ENCODE peak calls at places on chromosomes 12 and 14, in nine cellular contexts. One of them, this sample, is unnamed.

GRCh38 chr12:65810036-65810435 is 14.2 kb upstream of the HMGA2 start:
- DNase-seq in epithelial cell of esophagus: no peak
- DNase-seq in lower leg skin: no peak
- DNase-seq in tibial nerve: no peak
- DNase-seq in cardiac fibroblast: no peak
- DNase-seq in brain microvascular endothelial cell: no peak
- DNase-seq in astrocyte of the spinal cord: no peak
- DNase-seq in GM12865: no peak
- DNase-seq in A549: no peak
- DNase-seq in this sample: no peak

GRCh38 chr12:68400231-68400829 is 68.2 kb upstream of the MDM1 start:
- DNase-seq in epithelial cell of esophagus: no peak
- DNase-seq in lower leg skin: no peak
- DNase-seq in tibial nerve: no peak
- DNase-seq in cardiac fibroblast: no peak
- DNase-seq in brain microvascular endothelial cell: no peak
- DNase-seq in astrocyte of the spinal cord: no peak
- DNase-seq in GM12865: no peak
- DNase-seq in A549: no peak
- DNase-seq in this sample: no peak

GRCh38 chr12:99043319-99043914 is 398.3 kb downstream of the APAF1 start:
- DNase-seq in epithelial cell of esophagus: peak
- DNase-seq in lower leg skin: no peak
- DNase-seq in tibial nerve: peak
- DNase-seq in cardiac fibroblast: peak
- DNase-seq in brain microvascular endothelial cell: peak
- DNase-seq in astrocyte of the spinal cord: peak
- DNase-seq in GM12865: peak
- DNase-seq in A549: peak
- DNase-seq in this sample: peak

GRCh38 chr12:84605988-84606387 is 306.6 kb downstream of the SLC6A15 start:
- DNase-seq in epithelial cell of esophagus: no peak
- DNase-seq in lower leg skin: no peak
- DNase-seq in tibial nerve: no peak
- DNase-seq in cardiac fibroblast: no peak
- DNase-seq in brain microvascular endothelial cell: no peak
- DNase-seq in astrocyte of the spinal cord: no peak
- DNase-seq in GM12865: no peak
- DNase-seq in A549: no peak
- DNase-seq in this sample: no peak

GRCh38 chr14:25988536-25988935 is 609.3 kb downstream of the NOVA1 start:
- DNase-seq in epithelial cell of esophagus: no peak
- DNase-seq in lower leg skin: no peak
- DNase-seq in tibial nerve: no peak
- DNase-seq in cardiac fibroblast: no peak
- DNase-seq in brain microvascular endothelial cell: no peak
- DNase-seq in astrocyte of the spinal cord: no peak
- DNase-seq in GM12865: no peak
- DNase-seq in A549: no peak
- DNase-seq in this sample: no peak

GRCh38 chr14:79044894-79045624 is 874.9 kb downstream of the NRXN3 start:
- DNase-seq in epithelial cell of esophagus: peak
- DNase-seq in lower leg skin: peak
- DNase-seq in tibial nerve: no peak
- DNase-seq in cardiac fibroblast: peak
- DNase-seq in brain microvascular endothelial cell: peak
- DNase-seq in astrocyte of the spinal cord: peak
- DNase-seq in GM12865: no peak
- DNase-seq in A549: peak
- DNase-seq in this sample: peak

GRCh38 chr12:46950116-46950515 is 124.3 kb upstream of the SLC38A4 start:
- DNase-seq in epithelial cell of esophagus: peak
- DNase-seq in lower leg skin: no peak
- DNase-seq in tibial nerve: no peak
- DNase-seq in cardiac fibroblast: no peak
- DNase-seq in brain microvascular endothelial cell: no peak
- DNase-seq in astrocyte of the spinal cord: no peak
- DNase-seq in GM12865: no peak
- DNase-seq in A549: no peak
- DNase-seq in this sample: no peak

GRCh38 chr12:27772328-27773049 is 7.5 kb upstream of the KLHL42 start:
- DNase-seq in epithelial cell of esophagus: peak
- DNase-seq in lower leg skin: no peak
- DNase-seq in tibial nerve: no peak
- DNase-seq in cardiac fibroblast: peak
- DNase-seq in brain microvascular endothelial cell: no peak
- DNase-seq in astrocyte of the spinal cord: no peak
- DNase-seq in GM12865: no peak
- DNase-seq in A549: no peak
- DNase-seq in this sample: no peak

GRCh38 chr14:58469309-58469708 is 41.8 kb downstream of the KIAA0586 start:
- DNase-seq in epithelial cell of esophagus: no peak
- DNase-seq in lower leg skin: no peak
- DNase-seq in tibial nerve: no peak
- DNase-seq in cardiac fibroblast: no peak
- DNase-seq in brain microvascular endothelial cell: no peak
- DNase-seq in astrocyte of the spinal cord: no peak
- DNase-seq in GM12865: no peak
- DNase-seq in A549: no peak
- DNase-seq in this sample: no peak

GRCh38 chr14:93010118-93010475 is 87.1 kb downstream of the CHGA start:
- DNase-seq in epithelial cell of esophagus: no peak
- DNase-seq in lower leg skin: no peak
- DNase-seq in tibial nerve: no peak
- DNase-seq in cardiac fibroblast: no peak
- DNase-seq in brain microvascular endothelial cell: no peak
- DNase-seq in astrocyte of the spinal cord: no peak
- DNase-seq in GM12865: no peak
- DNase-seq in A549: no peak
- DNase-seq in this sample: no peak

GRCh38 chr12:100311317-100311716 is 44.3 kb downstream of the SCYL2 start:
- DNase-seq in epithelial cell of esophagus: no peak
- DNase-seq in lower leg skin: no peak
- DNase-seq in tibial nerve: no peak
- DNase-seq in cardiac fibroblast: no peak
- DNase-seq in brain microvascular endothelial cell: no peak
- DNase-seq in astrocyte of the spinal cord: no peak
- DNase-seq in GM12865: no peak
- DNase-seq in A549: no peak
- DNase-seq in this sample: no peak
- H3K4me3 ChIP-seq in epithelial cell of esophagus: no peak
- H3K4me3 ChIP-seq in lower leg skin: no peak
- H3K4me3 ChIP-seq in tibial nerve: no peak
- H3K4me3 ChIP-seq in cardiac fibroblast: no peak
- H3K4me3 ChIP-seq in brain microvascular endothelial cell: no peak
- H3K4me3 ChIP-seq in astrocyte of the spinal cord: no peak
- H3K4me3 ChIP-seq in GM12865: no peak
- H3K4me3 ChIP-seq in A549: no peak
- H3K4me3 ChIP-seq in this sample: no peak

GRCh38 chr14:94306047-94306978 is 13.2 kb upstream of the SERPINA10 start:
- DNase-seq in epithelial cell of esophagus: no peak
- DNase-seq in lower leg skin: no peak
- DNase-seq in tibial nerve: no peak
- DNase-seq in cardiac fibroblast: no peak
- DNase-seq in brain microvascular endothelial cell: no peak
- DNase-seq in astrocyte of the spinal cord: no peak
- DNase-seq in GM12865: no peak
- DNase-seq in A549: no peak
- DNase-seq in this sample: no peak

GRCh38 chr14:94309721-94310120 is 13.4 kb downstream of the SERPINA6 start:
- DNase-seq in epithelial cell of esophagus: no peak
- DNase-seq in lower leg skin: no peak
- DNase-seq in tibial nerve: no peak
- DNase-seq in cardiac fibroblast: no peak
- DNase-seq in brain microvascular endothelial cell: no peak
- DNase-seq in astrocyte of the spinal cord: no peak
- DNase-seq in GM12865: no peak
- DNase-seq in A549: no peak
- DNase-seq in this sample: no peak

GRCh38 chr14:94310248-94310647 is 12.9 kb downstream of the SERPINA6 start:
- DNase-seq in epithelial cell of esophagus: no peak
- DNase-seq in lower leg skin: no peak
- DNase-seq in tibial nerve: no peak
- DNase-seq in cardiac fibroblast: no peak
- DNase-seq in brain microvascular endothelial cell: no peak
- DNase-seq in astrocyte of the spinal cord: no peak
- DNase-seq in GM12865: no peak
- DNase-seq in A549: no peak
- DNase-seq in this sample: no peak

GRCh38 chr14:94305620-94306019 is 12.6 kb upstream of the SERPINA10 start:
- DNase-seq in epithelial cell of esophagus: no peak
- DNase-seq in lower leg skin: no peak
- DNase-seq in tibial nerve: no peak
- DNase-seq in cardiac fibroblast: no peak
- DNase-seq in brain microvascular endothelial cell: no peak
- DNase-seq in astrocyte of the spinal cord: no peak
- DNase-seq in GM12865: no peak
- DNase-seq in A549: no peak
- DNase-seq in this sample: no peak

DNA sequence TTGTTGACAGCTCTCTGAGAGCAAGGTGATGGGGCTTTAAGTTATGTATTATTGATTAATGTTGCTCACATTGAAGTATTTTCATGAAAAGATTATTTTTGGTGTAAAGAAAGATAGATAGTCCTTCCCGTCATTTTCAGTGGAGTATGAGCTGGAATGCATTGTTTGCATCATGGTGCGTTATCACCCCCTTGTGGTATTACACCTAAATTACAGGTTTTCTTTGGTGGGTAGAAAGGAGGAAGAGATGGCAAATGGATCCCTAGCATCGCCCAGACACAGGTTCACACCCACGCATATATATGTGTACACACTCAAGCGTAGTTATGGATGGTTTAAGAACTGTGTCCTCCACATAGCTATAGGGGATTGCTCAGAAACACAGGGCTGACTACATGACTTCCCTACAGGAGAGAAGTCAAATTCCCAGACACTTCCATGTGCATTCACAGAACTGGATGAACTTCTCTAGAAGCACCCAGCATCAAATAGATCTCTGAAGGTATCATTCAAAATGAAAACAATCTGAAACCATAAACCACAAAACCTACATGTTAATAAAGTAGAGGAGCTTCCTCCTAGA is 14.4 kb upstream of the SERPINA10 start:
- DNase-seq in epithelial cell of esophagus: peak
- DNase-seq in lower leg skin: no peak
- DNase-seq in tibial nerve: no peak
- DNase-seq in cardiac fibroblast: peak
- DNase-seq in brain microvascular endothelial cell: no peak
- DNase-seq in astrocyte of the spinal cord: no peak
- DNase-seq in GM12865: peak
- DNase-seq in A549: peak
- DNase-seq in this sample: peak
- TF ChIP-seq CTCF in epithelial cell of esophagus: peak
- TF ChIP-seq CTCF in lower leg skin: no peak
- TF ChIP-seq CTCF in tibial nerve: no peak
- TF ChIP-seq CTCF in cardiac fibroblast: peak
- TF ChIP-seq CTCF in brain microvascular endothelial cell: peak
- TF ChIP-seq CTCF in astrocyte of the spinal cord: peak
- TF ChIP-seq CTCF in GM12865: no peak
- TF ChIP-seq CTCF in A549: no peak
- TF ChIP-seq CTCF in this sample: peak

GRCh38 chr14:75440733-75441474 is 13.1 kb downstream of the JDP2 start:
- DNase-seq in epithelial cell of esophagus: no peak
- DNase-seq in lower leg skin: no peak
- DNase-seq in tibial nerve: peak
- DNase-seq in cardiac fibroblast: peak
- DNase-seq in brain microvascular endothelial cell: no peak
- DNase-seq in astrocyte of the spinal cord: peak
- DNase-seq in GM12865: no peak
- DNase-seq in A549: no peak
- DNase-seq in this sample: peak
- H3K4me3 ChIP-seq in epithelial cell of esophagus: no peak
- H3K4me3 ChIP-seq in lower leg skin: no peak
- H3K4me3 ChIP-seq in tibial nerve: no peak
- H3K4me3 ChIP-seq in cardiac fibroblast: no peak
- H3K4me3 ChIP-seq in brain microvascular endothelial cell: no peak
- H3K4me3 ChIP-seq in astrocyte of the spinal cord: no peak
- H3K4me3 ChIP-seq in GM12865: no peak
- H3K4me3 ChIP-seq in A549: no peak
- H3K4me3 ChIP-seq in this sample: no peak

GRCh38 chr14:90508536-90509254 is 111.9 kb downstream of the CALM1 start:
- DNase-seq in epithelial cell of esophagus: peak
- DNase-seq in lower leg skin: no peak
- DNase-seq in tibial nerve: no peak
- DNase-seq in cardiac fibroblast: no peak
- DNase-seq in brain microvascular endothelial cell: no peak
- DNase-seq in astrocyte of the spinal cord: no peak
- DNase-seq in GM12865: no peak
- DNase-seq in A549: no peak
- DNase-seq in this sample: no peak

GRCh38 chr14:90508073-90508472 is 111.2 kb downstream of the CALM1 start:
- DNase-seq in epithelial cell of esophagus: no peak
- DNase-seq in lower leg skin: no peak
- DNase-seq in tibial nerve: no peak
- DNase-seq in cardiac fibroblast: no peak
- DNase-seq in brain microvascular endothelial cell: no peak
- DNase-seq in astrocyte of the spinal cord: no peak
- DNase-seq in GM12865: no peak
- DNase-seq in A549: no peak
- DNase-seq in this sample: no peak

GRCh38 chr14:90511252-90511651 is 114.4 kb downstream of the CALM1 start:
- DNase-seq in epithelial cell of esophagus: no peak
- DNase-seq in lower leg skin: no peak
- DNase-seq in tibial nerve: no peak
- DNase-seq in cardiac fibroblast: no peak
- DNase-seq in brain microvascular endothelial cell: no peak
- DNase-seq in astrocyte of the spinal cord: no peak
- DNase-seq in GM12865: no peak
- DNase-seq in A549: no peak
- DNase-seq in this sample: no peak

GRCh38 chr14:90510208-90510607 is 113.4 kb downstream of the CALM1 start:
- DNase-seq in epithelial cell of esophagus: peak
- DNase-seq in lower leg skin: peak
- DNase-seq in tibial nerve: no peak
- DNase-seq in cardiac fibroblast: no peak
- DNase-seq in brain microvascular endothelial cell: no peak
- DNase-seq in astrocyte of the spinal cord: no peak
- DNase-seq in GM12865: no peak
- DNase-seq in A549: no peak
- DNase-seq in this sample: no peak

DNA sequence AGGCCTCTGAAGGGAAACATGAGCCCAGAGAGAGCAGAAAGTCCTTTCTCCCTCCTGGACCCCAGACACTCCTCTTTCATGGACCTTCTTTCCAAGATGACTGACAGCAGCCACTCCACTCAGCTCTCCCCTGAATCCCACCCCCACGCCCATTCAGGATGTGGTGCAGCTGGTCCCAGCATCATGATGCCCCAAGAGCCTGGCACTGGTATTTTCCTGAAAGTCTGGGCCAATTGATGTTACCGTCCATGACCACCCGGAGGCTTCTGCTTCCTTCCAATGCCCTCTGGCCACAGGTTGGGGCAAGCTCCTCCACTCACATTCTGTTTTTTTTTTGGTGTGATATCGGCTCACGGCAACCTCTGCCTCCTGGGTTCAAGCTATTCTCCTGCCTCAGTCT is 112.6 kb downstream of the CALM1 start:
- DNase-seq in epithelial cell of esophagus: no peak
- DNase-seq in lower leg skin: no peak
- DNase-seq in tibial nerve: no peak
- DNase-seq in cardiac fibroblast: no peak
- DNase-seq in brain microvascular endothelial cell: no peak
- DNase-seq in astrocyte of the spinal cord: no peak
- DNase-seq in GM12865: no peak
- DNase-seq in A549: no peak
- DNase-seq in this sample: no peak
- TF ChIP-seq CTCF in epithelial cell of esophagus: no peak
- TF ChIP-seq CTCF in lower leg skin: no peak
- TF ChIP-seq CTCF in tibial nerve: no peak
- TF ChIP-seq CTCF in cardiac fibroblast: no peak
- TF ChIP-seq CTCF in brain microvascular endothelial cell: no peak
- TF ChIP-seq CTCF in astrocyte of the spinal cord: no peak
- TF ChIP-seq CTCF in GM12865: no peak
- TF ChIP-seq CTCF in A549: no peak
- TF ChIP-seq CTCF in this sample: no peak